ENCODE peak calls at places on chromosomes 3 and 15, in six cellular contexts. W is IMR-90, V is H1, B is H9, O is neuronal stem cell, E is trophoblast cell. C is an unnamed sample.

GRCh38 chr15:70486451-70487379 is 276.6 kb downstream of the UACA start:
- DNase-seq in B (no peak), O (no peak), V (no peak), E (peak), W (peak), C (peak)

GRCh38 chr15:73752817-73753214 is 335 bp downstream of the INSYN1 start:
- DNase-seq in B (no peak), E (peak), W (no peak), O (no peak), V (no peak), C (peak)

GRCh38 chr3:141384575-141384974 is 16.3 kb downstream of the ZBTB38 start:
- DNase-seq in O (no peak), B (no peak), E (no peak), W (no peak), V (no peak), C (no peak)

GRCh38 chr3:85081191-85081895 is 122.6 kb downstream of the CADM2 start:
- DNase-seq in V (peak), O (no peak), W (peak), B (no peak), E (peak), C (no peak)

GRCh38 chr15:78685925-78686324 is 44.9 kb upstream of the CHRNB4 start:
- DNase-seq in B (no peak), O (no peak), W (no peak), V (no peak), E (no peak), C (no peak)

GRCh38 chr3:156643729-156644389 is 30.5 kb upstream of the TIPARP start:
- DNase-seq in V (no peak), O (no peak), E (peak), B (no peak), W (peak), C (peak)

GRCh38 chr3:20039765-20040475 is at the start of gene KAT2B:
- DNase-seq in B (peak), E (peak), W (peak), V (no peak), O (peak), C (peak)

GRCh38 chr3:135020181-135020580 is 225.1 kb downstream of the EPHB1 start:
- DNase-seq in B (no peak), O (no peak), V (no peak), E (no peak), W (no peak), C (no peak)

GRCh38 chr3:13021141-13021933 is 51.9 kb downstream of the IQSEC1 start:
- DNase-seq in W (no peak), O (no peak), B (no peak), V (no peak), E (peak), C (no peak)

GRCh38 chr15:30816430-30816829 is 87.3 kb upstream of the FAN1 start:
- DNase-seq in O (no peak), E (no peak), W (no peak), V (no peak), B (no peak), C (no peak)

GRCh38 chr3:59483191-59483590 is 433.4 kb upstream of the CFAP20DC start:
- DNase-seq in O (no peak), W (no peak), V (no peak), B (no peak), E (no peak), C (no peak)

GRCh38 chr3:71846189-71846588 is 61.2 kb upstream of the PROK2 start:
- DNase-seq in W (peak), B (no peak), E (peak), V (no peak), O (no peak), C (no peak)

GRCh38 chr3:15051531-15051930 is 13.6 kb downstream of the MRPS25 start:
- DNase-seq in B (peak), E (peak), O (no peak), V (peak), W (peak), C (peak)

GRCh38 chr3:178084938-178085816 is 451.1 kb upstream of the KCNMB2 start:
- DNase-seq in V (peak), B (peak), W (peak), E (no peak), O (peak), C (peak)

GRCh38 chr3:46667657-46668056 is 25.8 kb downstream of the ALS2CL start:
- DNase-seq in W (no peak), B (peak), O (no peak), V (no peak), E (no peak), C (no peak)

GRCh38 chr15:62394079-62394478 is 229.0 kb upstream of the C2CD4B start:
- DNase-seq in O (no peak), W (peak), E (peak), V (no peak), B (no peak), C (peak)

GRCh38 chr15:72249138-72249825 is 18.3 kb upstream of the PKM start:
- DNase-seq in E (no peak), W (no peak), V (no peak), B (no peak), O (no peak), C (no peak)

GRCh38 chr15:71471347-71471746 is 339.0 kb upstream of the NR2E3 start:
- DNase-seq in E (peak), O (no peak), W (peak), V (no peak), B (no peak), C (no peak)

GRCh38 chr3:186678604-186679003 is 12.8 kb downstream of the HRG start:
- DNase-seq in V (no peak), W (no peak), E (no peak), B (no peak), O (no peak), C (no peak)

GRCh38 chr15:94235681-94236080 is 4.3 kb downstream of the MCTP2 start:
- DNase-seq in W (no peak), V (no peak), E (no peak), O (no peak), B (no peak), C (no peak)

GRCh38 chr3:193078996-193079731 is 161.5 kb upstream of the MB21D2 start:
- DNase-seq in O (peak), B (no peak), V (no peak), E (no peak), W (no peak), C (no peak)

GRCh38 chr3:138608322-138609214 is at the start of gene FAIM:
- DNase-seq in V (no peak), W (peak), O (peak), B (peak), E (peak), C (peak)

GRCh38 chr3:48372862-48373435 is 930 bp downstream of the FBXW12 start:
- DNase-seq in V (no peak), O (no peak), W (no peak), E (no peak), B (no peak), C (no peak)

GRCh38 chr15:66707310-66708160 is 5.5 kb downstream of the SMAD6 start:
- DNase-seq in V (peak), E (no peak), O (peak), B (peak), W (peak), C (peak)

GRCh38 chr3:195613468-195614069 is 29.8 kb upstream of the APOD start:
- DNase-seq in B (no peak), V (no peak), E (peak), W (peak), O (no peak), C (no peak)

GRCh38 chr15:45618813-45619212 is 16.0 kb upstream of the SQOR start:
- DNase-seq in O (no peak), V (no peak), W (no peak), E (no peak), B (no peak), C (no peak)

GRCh38 chr15:69088300-69088965 is 72.0 kb upstream of the GLCE start:
- DNase-seq in B (peak), V (no peak), W (no peak), O (no peak), E (peak), C (no peak)

GRCh38 chr15:63072023-63072650 is 29.6 kb downstream of the TPM1 start:
- DNase-seq in O (no peak), E (no peak), W (no peak), B (no peak), V (no peak), C (peak)

GRCh38 chr3:50264389-50264963 is 4.5 kb upstream of the SEMA3B start:
- DNase-seq in V (peak), O (peak), B (peak), W (peak), E (peak), C (peak)

GRCh38 chr3:115147329-115148141 is 447 bp upstream of the ZBTB20 start:
- DNase-seq in W (peak), V (peak), E (peak), B (peak), O (peak), C (peak)

GRCh38 chr3:115148142-115148790 is 1.2 kb upstream of the ZBTB20 start:
- DNase-seq in W (peak), B (no peak), E (no peak), O (no peak), V (no peak), C (no peak)

GRCh38 chr3:115146032-115146417 is 1.1 kb downstream of the ZBTB20 start:
- DNase-seq in V (no peak), W (peak), B (peak), O (peak), E (peak), C (peak)

GRCh38 chr3:115151921-115152320 is 4.8 kb upstream of the ZBTB20 start:
- DNase-seq in O (no peak), B (no peak), E (no peak), V (no peak), W (no peak), C (no peak)

GRCh38 chr3:115146418-115147328 is at the start of gene ZBTB20:
- DNase-seq in B (peak), V (peak), O (peak), W (peak), E (peak), C (peak)
- H2BK5ac ChIP-seq in B (no peak), V (peak), O (peak), W (peak), E (peak), C (peak)

DNA sequence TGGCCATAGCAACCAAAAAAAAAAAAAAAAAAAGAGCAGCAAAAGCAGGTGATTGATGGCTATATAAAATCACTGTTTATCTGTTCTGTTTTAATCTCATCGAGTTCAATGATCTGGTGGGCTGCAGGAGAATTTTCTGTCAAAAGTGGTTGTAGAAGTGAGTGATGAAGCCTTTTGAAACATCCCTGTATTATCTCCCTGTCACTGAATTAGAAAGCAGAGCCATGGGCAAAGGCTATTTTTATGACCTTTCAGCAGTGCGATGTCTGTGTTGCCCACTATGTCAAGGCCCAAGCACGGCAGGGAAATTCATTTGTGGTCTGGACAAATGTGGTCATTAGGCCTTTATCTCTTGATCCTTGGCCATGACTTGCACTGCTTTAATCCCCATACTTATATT is 59.9 kb downstream of the OTOL1 start:
- DNase-seq in E (no peak), V (no peak), W (no peak), B (no peak), O (no peak), C (peak)
- H4K91ac ChIP-seq in E (no peak), V (no peak), W (no peak), B (no peak), O (no peak), C (no peak)

DNA sequence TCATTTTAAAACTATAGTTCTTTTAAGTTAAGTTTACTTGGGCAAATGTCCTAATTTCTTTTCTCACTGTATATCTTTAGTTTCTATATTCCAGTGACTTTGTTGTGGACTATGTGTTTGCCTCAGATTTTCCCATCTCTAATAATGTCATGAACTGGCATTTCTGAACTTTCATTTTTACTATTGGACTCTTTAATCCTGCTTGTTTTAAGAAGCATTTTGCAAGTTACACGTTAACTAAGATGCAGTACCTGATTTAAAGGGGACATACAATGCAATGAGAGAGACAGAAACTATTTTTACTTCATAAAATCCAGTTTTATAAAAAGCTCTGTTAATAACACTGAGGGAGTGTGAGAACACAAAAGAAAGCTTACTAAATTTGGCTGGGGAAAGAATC is 58.6 kb upstream of the PHLDB2 start:
- DNase-seq in E (no peak), O (no peak), V (no peak), W (no peak), B (no peak), C (no peak)
- H3K9ac ChIP-seq in E (no peak), O (no peak), V (no peak), W (no peak), B (no peak), C (peak)

GRCh38 chr3:194487289-194488006 is 646 bp upstream of the ATP13A3 start:
- DNase-seq in E (peak), V (no peak), O (no peak), W (no peak), B (peak), C (no peak)
- H2BK5ac ChIP-seq in E (no peak), V (no peak), O (peak), W (peak), B (no peak), C (no peak)

GRCh38 chr3:174541708-174542107 is 317.4 kb upstream of the NAALADL2 start:
- DNase-seq in E (no peak), O (no peak), W (peak), V (no peak), B (no peak), C (peak)
- H4K91ac ChIP-seq in E (no peak), O (no peak), W (no peak), V (peak), B (no peak), C (no peak)

C was measured in mesenchymal stem cell.